ENCODE peak calls at places on chromosomes 4 and X, in seven cellular contexts. Q is hepatocyte; L is PC-9; N is CD4-positive, alpha-beta memory T cell; D is fibroblast of lung; H is lower lobe of right lung; T is SJSA1. R is an unnamed sample. For H3K4me1, the result is how much of the 10 kb centered on the place peaks cover.

GRCh38 chr4:100311181-100311580 is 120.9 kb upstream of the DDIT4L start:
- DNase-seq in Q (peak), L (no peak), N (no peak), D (no peak), H (no peak), T (no peak), R (peak)

GRCh38 chr4:126364290-126364978 is 1049.7 kb downstream of the FAT4 start:
- DNase-seq in Q (no peak), L (no peak), N (no peak), D (no peak), H (no peak), T (no peak), R (no peak)

GRCh38 chr4:7805533-7806079 is 134.1 kb downstream of the AFAP1 start:
- DNase-seq in Q (peak), L (peak), N (no peak), D (peak), H (peak), T (peak), R (peak)

GRCh38 chrX:15500497-15500966 is at the start of gene BMX:
- DNase-seq in Q (no peak), L (no peak), N (no peak), D (no peak), H (peak), T (no peak), R (no peak)

GRCh38 chr4:53557601-53558000 is 33.7 kb downstream of the LNX1 start:
- DNase-seq in Q (no peak), L (no peak), N (no peak), D (peak), H (no peak), T (no peak), R (no peak)

GRCh38 chr4:138239496-138239895 is 2.7 kb downstream of the SLC7A11 start:
- DNase-seq in Q (no peak), L (no peak), N (no peak), D (no peak), H (no peak), T (no peak), R (no peak)

GRCh38 chrX:119692241-119693031 is 532 bp downstream of the SEPTIN6 start:
- DNase-seq in Q (peak), L (peak), N (peak), D (peak), H (peak), T (no peak), R (peak)

GRCh38 chr4:55742655-55743191 is 76.9 kb upstream of the EXOC1L start:
- DNase-seq in Q (peak), L (no peak), N (no peak), D (peak), H (no peak), T (no peak), R (no peak)

GRCh38 chr4:82650868-82651267 is 89.1 kb upstream of the TMEM150C start:
- DNase-seq in Q (no peak), L (no peak), N (no peak), D (no peak), H (no peak), T (no peak), R (no peak)

GRCh38 chr4:98290511-98290910 is 29.3 kb downstream of the RAP1GDS1 start:
- DNase-seq in Q (no peak), L (no peak), N (no peak), D (peak), H (no peak), T (no peak), R (no peak)

GRCh38 chr4:87975466-87975865 is at the start of gene SPP1:
- DNase-seq in Q (peak), L (peak), N (no peak), D (peak), H (no peak), T (no peak), R (peak)

GRCh38 chrX:132853040-132853439 is 105.4 kb downstream of the HS6ST2 start:
- DNase-seq in Q (no peak), L (no peak), N (no peak), D (no peak), H (no peak), T (no peak), R (peak)

GRCh38 chrX:150655713-150656266 is 37.4 kb upstream of the MTMR1 start:
- DNase-seq in Q (no peak), L (no peak), N (no peak), D (no peak), H (no peak), T (no peak), R (no peak)

GRCh38 chr4:80539190-80539589 is 203.7 kb downstream of the CFAP299 start:
- DNase-seq in Q (no peak), L (no peak), N (no peak), D (no peak), H (no peak), T (no peak), R (no peak)

GRCh38 chr4:122715221-122715620 is 17.3 kb upstream of the BBS12 start:
- DNase-seq in Q (no peak), L (no peak), N (no peak), D (no peak), H (no peak), T (no peak), R (no peak)

GRCh38 chr4:78058591-78059523 is 1.7 kb downstream of the FRAS1 start:
- DNase-seq in Q (peak), L (peak), N (no peak), D (peak), H (peak), T (no peak), R (peak)

GRCh38 chrX:153984351-153985178 is 12.0 kb downstream of the TMEM187 start:
- DNase-seq in Q (no peak), L (no peak), N (peak), D (no peak), H (no peak), T (no peak), R (no peak)

GRCh38 chr4:145792429-145792828 is 112.5 kb downstream of the C4orf51 start:
- DNase-seq in Q (no peak), L (no peak), N (no peak), D (no peak), H (no peak), T (no peak), R (no peak)

GRCh38 chr4:182197611-182198010 is 45.6 kb upstream of the TENM3 start:
- DNase-seq in Q (no peak), L (no peak), N (no peak), D (no peak), H (no peak), T (no peak), R (no peak)

GRCh38 chr4:155811171-155811570 is 52.4 kb downstream of the GUCY1B1 start:
- DNase-seq in Q (no peak), L (no peak), N (no peak), D (peak), H (no peak), T (no peak), R (no peak)

GRCh38 chr4:119647558-119647957 is 19.0 kb upstream of the PDE5A start:
- DNase-seq in Q (no peak), L (no peak), N (no peak), D (peak), H (no peak), T (no peak), R (no peak)

GRCh38 chr4:74874785-74875367 is 58.0 kb upstream of the PARM1 start:
- DNase-seq in Q (peak), L (peak), N (peak), D (peak), H (no peak), T (no peak), R (peak)

GRCh38 chr4:79325864-79326328 is at the start of gene NAA11:
- DNase-seq in Q (no peak), L (no peak), N (no peak), D (no peak), H (no peak), T (no peak), R (no peak)

GRCh38 chrX:19869195-19869594 is 18.2 kb downstream of the SH3KBP1 start:
- DNase-seq in Q (no peak), L (no peak), N (no peak), D (no peak), H (no peak), T (no peak), R (no peak)
- H3K4me1 ChIP-seq in Q (under half), L (under half), N (under half), D (under half), H (under half), T (under half), R (under half)

DNA sequence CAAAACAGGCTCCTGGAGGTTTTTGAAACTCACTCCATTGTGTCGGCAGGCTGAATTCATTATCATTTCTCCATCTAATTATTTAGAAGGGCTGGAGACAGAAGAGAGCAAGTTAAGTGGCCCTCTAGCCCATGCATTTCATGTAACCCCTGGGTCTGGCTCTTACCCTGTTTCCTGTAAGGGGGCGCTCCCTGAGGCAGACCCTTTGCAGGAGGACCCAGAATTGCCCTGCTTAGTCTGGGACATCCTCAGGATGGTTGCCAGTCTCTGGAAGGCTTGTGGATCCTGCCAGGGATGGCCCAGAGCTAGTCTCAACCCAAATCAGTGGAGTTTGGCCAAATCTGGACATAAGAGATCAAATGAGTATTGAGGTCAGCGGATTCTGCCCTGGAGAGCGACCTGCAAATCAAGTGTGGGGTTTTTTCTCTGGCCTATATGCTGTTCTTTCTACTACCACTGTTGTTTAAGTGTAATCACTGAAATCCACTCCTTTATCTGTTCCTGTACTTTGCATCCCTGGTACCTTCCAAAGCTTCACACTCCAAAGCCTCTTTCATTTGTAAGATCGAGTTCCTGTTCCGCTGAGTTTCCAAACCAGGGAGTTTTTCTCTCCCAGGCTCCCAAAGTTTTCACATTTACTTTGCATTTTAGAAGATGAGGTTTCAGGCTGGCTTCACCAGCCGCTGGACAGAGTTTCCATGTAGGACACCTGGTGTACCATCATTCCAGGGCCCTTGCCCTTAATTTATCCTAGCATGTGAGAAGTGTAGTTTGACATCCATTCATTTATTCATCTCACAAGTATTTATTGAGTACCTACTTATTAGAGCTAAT is 6.3 kb downstream of the KLF3 start:
- DNase-seq in Q (no peak), L (no peak), N (no peak), D (no peak), H (no peak), T (no peak), R (no peak)
- H3K4me1 ChIP-seq in Q (half or more), L (half or more), N (half or more), D (under half), H (half or more), T (under half), R (half or more)

DNA sequence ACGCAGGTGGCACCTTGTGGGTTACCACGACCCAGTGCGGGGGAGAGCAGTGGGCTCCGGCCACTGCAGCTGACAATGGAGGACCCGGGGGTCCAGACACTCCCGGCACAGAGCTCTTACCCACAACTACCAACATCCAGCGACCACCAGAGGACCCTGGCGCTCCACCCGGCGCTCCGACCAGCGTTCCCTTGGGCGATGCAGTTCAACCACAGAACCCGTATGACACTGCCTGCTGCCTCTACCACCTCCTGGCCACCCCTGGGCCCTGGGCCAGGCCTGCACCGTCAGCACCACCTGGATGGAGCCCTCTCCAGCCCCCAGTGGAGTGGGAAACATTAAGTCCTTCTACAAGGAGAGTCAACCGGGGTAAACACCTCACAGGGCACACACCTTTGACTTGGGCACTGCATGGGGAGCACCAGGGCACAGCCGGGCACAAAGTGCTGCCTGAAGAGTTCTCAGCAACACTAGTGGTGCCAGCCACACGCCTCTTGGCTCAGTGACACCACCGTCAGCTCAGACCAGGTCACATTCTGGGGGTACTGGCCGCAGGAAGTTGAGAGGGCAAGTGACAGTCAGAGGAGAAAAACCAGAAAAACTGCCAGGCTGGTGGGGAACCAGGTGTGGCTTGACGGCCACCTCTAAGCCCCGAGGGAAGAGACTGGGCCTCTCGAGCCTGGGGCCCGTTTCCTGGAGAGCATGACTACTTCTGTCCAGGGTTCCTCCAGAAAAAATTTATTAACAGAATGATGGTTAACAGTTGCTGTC is 2.6 kb downstream of the CTBP1 start:
- DNase-seq in Q (peak), L (peak), N (no peak), D (no peak), H (peak), T (no peak), R (peak)
- H3K4me1 ChIP-seq in Q (under half), L (under half), N (half or more), D (under half), H (half or more), T (under half), R (under half)

GRCh38 chrX:63743596-63743995 is 41.4 kb downstream of the ARHGEF9 start:
- DNase-seq in Q (no peak), L (no peak), N (no peak), D (no peak), H (no peak), T (no peak), R (no peak)
- H3K4me1 ChIP-seq in Q (under half), L (under half), N (under half), D (under half), H (under half), T (under half), R (under half)

GRCh38 chrX:46710425-46710824 is 48.5 kb downstream of the SLC9A7 start:
- DNase-seq in Q (peak), L (no peak), N (no peak), D (peak), H (no peak), T (no peak), R (peak)
- H3K4me1 ChIP-seq in Q (under half), L (under half), N (under half), D (under half), H (under half), T (under half), R (under half)

GRCh38 chrX:111040377-111041017 is 55.5 kb upstream of the PAK3 start:
- DNase-seq in Q (no peak), L (no peak), N (no peak), D (peak), H (no peak), T (no peak), R (peak)
- H3K4me1 ChIP-seq in Q (under half), L (under half), N (under half), D (under half), H (under half), T (under half), R (under half)

GRCh38 chr4:2837904-2838496 is 5.6 kb upstream of the ADD1 start:
- DNase-seq in Q (peak), L (no peak), N (peak), D (peak), H (peak), T (no peak), R (no peak)
- H3K4me1 ChIP-seq in Q (under half), L (under half), N (half or more), D (under half), H (half or more), T (under half), R (under half)

GRCh38 chr4:92654084-92654483 is 350.3 kb downstream of the GRID2 start:
- DNase-seq in Q (no peak), L (no peak), N (no peak), D (no peak), H (no peak), T (no peak), R (no peak)

GRCh38 chr4:92658318-92658717 is 354.6 kb downstream of the GRID2 start:
- DNase-seq in Q (no peak), L (no peak), N (no peak), D (no peak), H (no peak), T (no peak), R (no peak)

DNA sequence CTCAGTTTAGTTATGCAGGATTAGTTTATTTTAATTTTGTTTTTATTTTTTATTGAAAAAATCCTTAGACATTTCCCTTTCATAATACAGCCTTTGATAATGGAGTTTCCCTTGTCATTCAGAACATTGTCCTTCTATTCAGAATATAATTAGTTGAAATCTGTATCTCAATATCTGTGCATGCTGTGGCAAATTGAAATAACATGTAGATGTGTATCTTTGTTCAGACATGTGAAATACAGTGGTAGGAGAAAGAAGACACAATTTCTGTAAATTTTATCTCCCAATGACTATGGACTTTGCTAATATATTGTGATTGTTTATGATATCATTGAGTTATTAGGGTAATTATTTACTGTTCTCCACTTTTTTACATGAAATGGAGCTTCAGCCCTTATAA is 353.9 kb downstream of the GRID2 start:
- DNase-seq in Q (no peak), L (no peak), N (no peak), D (no peak), H (no peak), T (no peak), R (no peak)
- H3K4me1 ChIP-seq in Q (under half), L (under half), N (under half), D (under half), H (under half), T (under half), R (under half)

GRCh38 chr4:184811484-184812180 is 14.1 kb downstream of the ACSL1 start:
- DNase-seq in Q (no peak), L (no peak), N (no peak), D (no peak), H (peak), T (no peak), R (no peak)
- H3K4me1 ChIP-seq in Q (half or more), L (half or more), N (under half), D (under half), H (half or more), T (half or more), R (half or more)